ENCODE peak calls at places on chromosome 13, in seven cellular contexts. One of them, this sample, is unnamed.

GRCh38 chr13:99295488-99296252 is 11.5 kb downstream of the GPR183 start:
- DNase-seq in omental fat pad: no peak
- DNase-seq in activated naive CD4-positive, alpha-beta T cell treated with Interleukin-2 at 50 U/mL for 16 hours: no peak
- DNase-seq in HuH-7: no peak
- DNase-seq in lower lobe of right lung: no peak
- DNase-seq in glutamatergic neuron: no peak
- DNase-seq in endothelial cell: no peak
- DNase-seq in this sample: no peak

GRCh38 chr13:106063591-106064308 is 471.7 kb downstream of the EFNB2 start:
- DNase-seq in omental fat pad: no peak
- DNase-seq in activated naive CD4-positive, alpha-beta T cell treated with Interleukin-2 at 50 U/mL for 16 hours: no peak
- DNase-seq in HuH-7: no peak
- DNase-seq in lower lobe of right lung: no peak
- DNase-seq in glutamatergic neuron: no peak
- DNase-seq in endothelial cell: no peak
- DNase-seq in this sample: no peak

GRCh38 chr13:29081036-29081435 is 260.9 kb downstream of the MTUS2 start:
- DNase-seq in omental fat pad: no peak
- DNase-seq in activated naive CD4-positive, alpha-beta T cell treated with Interleukin-2 at 50 U/mL for 16 hours: peak
- DNase-seq in HuH-7: no peak
- DNase-seq in lower lobe of right lung: no peak
- DNase-seq in glutamatergic neuron: no peak
- DNase-seq in endothelial cell: no peak
- DNase-seq in this sample: no peak

GRCh38 chr13:98267080-98267912 is 90.2 kb upstream of the RNF113B start:
- DNase-seq in omental fat pad: no peak
- DNase-seq in activated naive CD4-positive, alpha-beta T cell treated with Interleukin-2 at 50 U/mL for 16 hours: no peak
- DNase-seq in HuH-7: peak
- DNase-seq in lower lobe of right lung: no peak
- DNase-seq in glutamatergic neuron: no peak
- DNase-seq in endothelial cell: no peak
- DNase-seq in this sample: no peak

GRCh38 chr13:31859546-31859945 is 120.2 kb downstream of the RXFP2 start:
- DNase-seq in omental fat pad: no peak
- DNase-seq in activated naive CD4-positive, alpha-beta T cell treated with Interleukin-2 at 50 U/mL for 16 hours: no peak
- DNase-seq in HuH-7: no peak
- DNase-seq in lower lobe of right lung: no peak
- DNase-seq in glutamatergic neuron: peak
- DNase-seq in endothelial cell: no peak
- DNase-seq in this sample: no peak

GRCh38 chr13:88887045-88887662 is 1216.0 kb downstream of the SLITRK5 start:
- DNase-seq in omental fat pad: no peak
- DNase-seq in activated naive CD4-positive, alpha-beta T cell treated with Interleukin-2 at 50 U/mL for 16 hours: no peak
- DNase-seq in HuH-7: peak
- DNase-seq in lower lobe of right lung: no peak
- DNase-seq in glutamatergic neuron: no peak
- DNase-seq in endothelial cell: no peak
- DNase-seq in this sample: no peak

GRCh38 chr13:25037057-25037813 is 58.7 kb upstream of the PABPC3 start:
- DNase-seq in omental fat pad: no peak
- DNase-seq in activated naive CD4-positive, alpha-beta T cell treated with Interleukin-2 at 50 U/mL for 16 hours: peak
- DNase-seq in HuH-7: peak
- DNase-seq in lower lobe of right lung: no peak
- DNase-seq in glutamatergic neuron: peak
- DNase-seq in endothelial cell: peak
- DNase-seq in this sample: no peak

GRCh38 chr13:60134376-60134775 is 29.4 kb downstream of the DIAPH3 start:
- DNase-seq in omental fat pad: no peak
- DNase-seq in activated naive CD4-positive, alpha-beta T cell treated with Interleukin-2 at 50 U/mL for 16 hours: no peak
- DNase-seq in HuH-7: no peak
- DNase-seq in lower lobe of right lung: no peak
- DNase-seq in glutamatergic neuron: no peak
- DNase-seq in endothelial cell: no peak
- DNase-seq in this sample: no peak

GRCh38 chr13:94764576-94765321 is 52.4 kb upstream of the SOX21 start:
- DNase-seq in omental fat pad: no peak
- DNase-seq in activated naive CD4-positive, alpha-beta T cell treated with Interleukin-2 at 50 U/mL for 16 hours: no peak
- DNase-seq in HuH-7: no peak
- DNase-seq in lower lobe of right lung: no peak
- DNase-seq in glutamatergic neuron: no peak
- DNase-seq in endothelial cell: no peak
- DNase-seq in this sample: no peak

GRCh38 chr13:40490086-40490723 is 176.2 kb downstream of the FOXO1 start:
- DNase-seq in omental fat pad: no peak
- DNase-seq in activated naive CD4-positive, alpha-beta T cell treated with Interleukin-2 at 50 U/mL for 16 hours: peak
- DNase-seq in HuH-7: no peak
- DNase-seq in lower lobe of right lung: no peak
- DNase-seq in glutamatergic neuron: peak
- DNase-seq in endothelial cell: no peak
- DNase-seq in this sample: no peak

GRCh38 chr13:34943675-34944634 is 1.9 kb downstream of the NBEA start:
- DNase-seq in omental fat pad: no peak
- DNase-seq in activated naive CD4-positive, alpha-beta T cell treated with Interleukin-2 at 50 U/mL for 16 hours: no peak
- DNase-seq in HuH-7: no peak
- DNase-seq in lower lobe of right lung: no peak
- DNase-seq in glutamatergic neuron: no peak
- DNase-seq in endothelial cell: no peak
- DNase-seq in this sample: no peak

GRCh38 chr13:106109391-106109791 is 426.1 kb downstream of the EFNB2 start:
- DNase-seq in omental fat pad: no peak
- DNase-seq in activated naive CD4-positive, alpha-beta T cell treated with Interleukin-2 at 50 U/mL for 16 hours: no peak
- DNase-seq in HuH-7: no peak
- DNase-seq in lower lobe of right lung: no peak
- DNase-seq in glutamatergic neuron: no peak
- DNase-seq in endothelial cell: no peak
- DNase-seq in this sample: no peak

GRCh38 chr13:33931397-33931987 is 113.5 kb downstream of the RFC3 start:
- DNase-seq in omental fat pad: no peak
- DNase-seq in activated naive CD4-positive, alpha-beta T cell treated with Interleukin-2 at 50 U/mL for 16 hours: no peak
- DNase-seq in HuH-7: peak
- DNase-seq in lower lobe of right lung: no peak
- DNase-seq in glutamatergic neuron: no peak
- DNase-seq in endothelial cell: peak
- DNase-seq in this sample: no peak

GRCh38 chr13:33193428-33193974 is 92.1 kb downstream of the STARD13 start:
- DNase-seq in omental fat pad: no peak
- DNase-seq in activated naive CD4-positive, alpha-beta T cell treated with Interleukin-2 at 50 U/mL for 16 hours: no peak
- DNase-seq in HuH-7: no peak
- DNase-seq in lower lobe of right lung: no peak
- DNase-seq in glutamatergic neuron: no peak
- DNase-seq in endothelial cell: no peak
- DNase-seq in this sample: no peak

GRCh38 chr13:64912141-64912540 is 2318.0 kb downstream of the PCDH9 start:
- DNase-seq in omental fat pad: no peak
- DNase-seq in activated naive CD4-positive, alpha-beta T cell treated with Interleukin-2 at 50 U/mL for 16 hours: no peak
- DNase-seq in HuH-7: no peak
- DNase-seq in lower lobe of right lung: no peak
- DNase-seq in glutamatergic neuron: no peak
- DNase-seq in endothelial cell: no peak
- DNase-seq in this sample: no peak

GRCh38 chr13:24254151-24254810 is 55.1 kb upstream of the C1QTNF9 start:
- DNase-seq in omental fat pad: no peak
- DNase-seq in activated naive CD4-positive, alpha-beta T cell treated with Interleukin-2 at 50 U/mL for 16 hours: peak
- DNase-seq in HuH-7: no peak
- DNase-seq in lower lobe of right lung: peak
- DNase-seq in glutamatergic neuron: no peak
- DNase-seq in endothelial cell: no peak
- DNase-seq in this sample: no peak

GRCh38 chr13:37701306-37701705 is 102.7 kb upstream of the POSTN start:
- DNase-seq in omental fat pad: no peak
- DNase-seq in activated naive CD4-positive, alpha-beta T cell treated with Interleukin-2 at 50 U/mL for 16 hours: no peak
- DNase-seq in HuH-7: no peak
- DNase-seq in lower lobe of right lung: no peak
- DNase-seq in glutamatergic neuron: no peak
- DNase-seq in endothelial cell: no peak
- DNase-seq in this sample: no peak

GRCh38 chr13:113470073-113470472 is 16.8 kb upstream of the ADPRHL1 start:
- DNase-seq in omental fat pad: no peak
- DNase-seq in activated naive CD4-positive, alpha-beta T cell treated with Interleukin-2 at 50 U/mL for 16 hours: no peak
- DNase-seq in HuH-7: no peak
- DNase-seq in lower lobe of right lung: no peak
- DNase-seq in glutamatergic neuron: no peak
- DNase-seq in endothelial cell: no peak
- DNase-seq in this sample: no peak

GRCh38 chr13:28179974-28180373 is 41.6 kb downstream of the PAN3 start:
- DNase-seq in omental fat pad: no peak
- DNase-seq in activated naive CD4-positive, alpha-beta T cell treated with Interleukin-2 at 50 U/mL for 16 hours: no peak
- DNase-seq in HuH-7: no peak
- DNase-seq in lower lobe of right lung: no peak
- DNase-seq in glutamatergic neuron: no peak
- DNase-seq in endothelial cell: no peak
- DNase-seq in this sample: no peak

GRCh38 chr13:33751151-33751550 is 66.8 kb upstream of the RFC3 start:
- DNase-seq in omental fat pad: no peak
- DNase-seq in activated naive CD4-positive, alpha-beta T cell treated with Interleukin-2 at 50 U/mL for 16 hours: no peak
- DNase-seq in HuH-7: no peak
- DNase-seq in lower lobe of right lung: no peak
- DNase-seq in glutamatergic neuron: no peak
- DNase-seq in endothelial cell: no peak
- DNase-seq in this sample: no peak

GRCh38 chr13:95533545-95534135 is 18.9 kb upstream of the CLDN10 start:
- DNase-seq in omental fat pad: no peak
- DNase-seq in activated naive CD4-positive, alpha-beta T cell treated with Interleukin-2 at 50 U/mL for 16 hours: no peak
- DNase-seq in HuH-7: no peak
- DNase-seq in lower lobe of right lung: no peak
- DNase-seq in glutamatergic neuron: peak
- DNase-seq in endothelial cell: peak
- DNase-seq in this sample: no peak

GRCh38 chr13:62130016-62130970 is 714.6 kb upstream of the PCDH20 start:
- DNase-seq in omental fat pad: no peak
- DNase-seq in activated naive CD4-positive, alpha-beta T cell treated with Interleukin-2 at 50 U/mL for 16 hours: no peak
- DNase-seq in HuH-7: no peak
- DNase-seq in lower lobe of right lung: no peak
- DNase-seq in glutamatergic neuron: no peak
- DNase-seq in endothelial cell: no peak
- DNase-seq in this sample: no peak

GRCh38 chr13:64925284-64925683 is 2304.9 kb downstream of the PCDH9 start:
- DNase-seq in omental fat pad: no peak
- DNase-seq in activated naive CD4-positive, alpha-beta T cell treated with Interleukin-2 at 50 U/mL for 16 hours: no peak
- DNase-seq in HuH-7: no peak
- DNase-seq in lower lobe of right lung: no peak
- DNase-seq in glutamatergic neuron: no peak
- DNase-seq in endothelial cell: peak
- DNase-seq in this sample: no peak

GRCh38 chr13:101700598-101700997 is 248.1 kb downstream of the ITGBL1 start:
- DNase-seq in omental fat pad: no peak
- DNase-seq in activated naive CD4-positive, alpha-beta T cell treated with Interleukin-2 at 50 U/mL for 16 hours: no peak
- DNase-seq in HuH-7: no peak
- DNase-seq in lower lobe of right lung: no peak
- DNase-seq in glutamatergic neuron: no peak
- DNase-seq in endothelial cell: no peak
- DNase-seq in this sample: no peak

GRCh38 chr13:112103971-112104872 is 37.3 kb downstream of the SOX1 start:
- DNase-seq in omental fat pad: no peak
- DNase-seq in activated naive CD4-positive, alpha-beta T cell treated with Interleukin-2 at 50 U/mL for 16 hours: no peak
- DNase-seq in HuH-7: no peak
- DNase-seq in lower lobe of right lung: no peak
- DNase-seq in glutamatergic neuron: no peak
- DNase-seq in endothelial cell: no peak
- DNase-seq in this sample: no peak

GRCh38 chr13:53343345-53343744 is 314.7 kb downstream of the OLFM4 start:
- DNase-seq in omental fat pad: no peak
- DNase-seq in activated naive CD4-positive, alpha-beta T cell treated with Interleukin-2 at 50 U/mL for 16 hours: no peak
- DNase-seq in HuH-7: no peak
- DNase-seq in lower lobe of right lung: no peak
- DNase-seq in glutamatergic neuron: no peak
- DNase-seq in endothelial cell: no peak
- DNase-seq in this sample: no peak

GRCh38 chr13:113119166-113119821 is 3.3 kb upstream of the F10 start:
- DNase-seq in omental fat pad: no peak
- DNase-seq in activated naive CD4-positive, alpha-beta T cell treated with Interleukin-2 at 50 U/mL for 16 hours: no peak
- DNase-seq in HuH-7: no peak
- DNase-seq in lower lobe of right lung: no peak
- DNase-seq in glutamatergic neuron: peak
- DNase-seq in endothelial cell: no peak
- DNase-seq in this sample: peak

GRCh38 chr13:26186995-26187394 is 35.1 kb downstream of the RNF6 start:
- DNase-seq in omental fat pad: no peak
- DNase-seq in activated naive CD4-positive, alpha-beta T cell treated with Interleukin-2 at 50 U/mL for 16 hours: no peak
- DNase-seq in HuH-7: peak
- DNase-seq in lower lobe of right lung: no peak
- DNase-seq in glutamatergic neuron: no peak
- DNase-seq in endothelial cell: no peak
- DNase-seq in this sample: no peak

GRCh38 chr13:43156916-43157315 is 133.5 kb downstream of the DNAJC15 start:
- DNase-seq in omental fat pad: no peak
- DNase-seq in activated naive CD4-positive, alpha-beta T cell treated with Interleukin-2 at 50 U/mL for 16 hours: no peak
- DNase-seq in HuH-7: no peak
- DNase-seq in lower lobe of right lung: no peak
- DNase-seq in glutamatergic neuron: no peak
- DNase-seq in endothelial cell: no peak
- DNase-seq in this sample: no peak

This sample was measured in suprapubic skin.